ENCODE peak calls at places on chromosomes 13 and 19, in six cellular contexts. B is stimulated activated CD8-positive, alpha-beta memory T cell treated with anti-CD3 and anti-CD28 coated beads, Interleukin-4, amount 100 ng/mL, for 1 hour; Z is non-pigmented ciliary epithelial cell; N is naive thymus-derived CD8-positive, alpha-beta T cell; L is pancreas; Q is AML-193. K is an unnamed sample.

GRCh38 chr19:53034948-53035675 is 9.4 kb upstream of the ERVV-2 start:
- DNase-seq in Q (no peak), Z (no peak), L (no peak), N (no peak), B (no peak), K (no peak)

GRCh38 chr19:48644839-48645651 is 942 bp downstream of the CA11 start:
- DNase-seq in B (no peak), Q (peak), N (peak), L (no peak), Z (no peak), K (peak)

GRCh38 chr13:113582841-113583631 is 1.5 kb upstream of the TFDP1 start:
- DNase-seq in B (no peak), Q (no peak), N (no peak), Z (no peak), L (peak), K (no peak)

GRCh38 chr19:53824134-53824611 is at the start of gene NLRP12:
- DNase-seq in N (no peak), Q (peak), Z (no peak), B (no peak), L (no peak), K (no peak)

GRCh38 chr19:47765522-47766358 is 12.8 kb upstream of the SELENOW start:
- DNase-seq in B (no peak), N (no peak), L (peak), Q (peak), Z (no peak), K (peak)

GRCh38 chr19:18660051-18660910 is 23.2 kb upstream of the CRTC1 start:
- DNase-seq in B (no peak), Q (no peak), Z (no peak), N (no peak), L (no peak), K (peak)

GRCh38 chr13:36875955-36876354 is 44.1 kb downstream of the SMAD9 start:
- DNase-seq in Q (no peak), L (no peak), Z (no peak), N (no peak), B (no peak), K (no peak)

GRCh38 chr13:49867834-49868233 is 68.3 kb downstream of the SPRYD7 start:
- DNase-seq in L (no peak), N (no peak), Z (no peak), B (no peak), Q (no peak), K (no peak)

GRCh38 chr19:29299416-29300380 is 86.7 kb upstream of the UQCRFS1 start:
- DNase-seq in Z (no peak), N (no peak), L (no peak), B (no peak), Q (no peak), K (no peak)

GRCh38 chr19:42403586-42403985 is 13.5 kb upstream of the CNFN start:
- DNase-seq in B (no peak), L (no peak), Q (no peak), N (no peak), Z (no peak), K (no peak)

GRCh38 chr19:33868821-33869412 is 72.2 kb downstream of the KCTD15 start:
- DNase-seq in N (no peak), B (no peak), Z (no peak), Q (no peak), L (no peak), K (peak)

GRCh38 chr19:48806818-48807589 is 3.8 kb downstream of the BCAT2 start:
- DNase-seq in Q (peak), B (no peak), N (no peak), Z (no peak), L (no peak), K (no peak)